ENCODE peak calls at places on chromosomes 12 and 14, in ten cellular contexts. F, O, W, Y, Z, C, H, D, P and L are unnamed samples.

GRCh38 chr14:65961004-65961403 is 525.2 kb upstream of the CCDC196 start:
- DNase-seq in F (peak; percentile 63), O (peak; percentile 39), W (peak; percentile 1), Y (no peak), Z (no peak), C (peak; percentile 68), H (no peak), D (peak; percentile 60), P (peak; percentile 25), L (no peak)

GRCh38 chr12:116384629-116385485 is 107.4 kb upstream of the MED13L start:
- DNase-seq in F (no peak), O (no peak), W (peak; percentile 67), Y (peak; percentile 65), Z (no peak), C (no peak), H (no peak), D (peak; percentile 43), P (no peak), L (no peak)

GRCh38 chr14:105280525-105280924 is 20.3 kb downstream of the BRF1 start:
- DNase-seq in F (no peak), O (no peak), W (no peak), Y (no peak), Z (no peak), C (no peak), H (no peak), D (no peak), P (no peak), L (no peak)

GRCh38 chr12:84128117-84128991 is 784.2 kb downstream of the SLC6A15 start:
- DNase-seq in F (no peak), O (no peak), W (no peak), Y (peak; percentile 36), Z (no peak), C (no peak), H (no peak), D (no peak), P (no peak), L (peak; percentile 59)

GRCh38 chr14:103657466-103657865 is 28.5 kb downstream of the KLC1 start:
- DNase-seq in F (no peak), O (no peak), W (peak; percentile 56), Y (no peak), Z (peak; percentile 56), C (no peak), H (peak; percentile 12), D (peak; percentile 81), P (no peak), L (no peak)

GRCh38 chr14:94864421-94865195 is 94.7 kb upstream of the GSC start:
- DNase-seq in F (no peak), O (no peak), W (no peak), Y (no peak), Z (no peak), C (no peak), H (no peak), D (no peak), P (no peak), L (no peak)

GRCh38 chr12:109741970-109742372 is 28.3 kb downstream of the FAM222A start:
- DNase-seq in F (no peak), O (no peak), W (no peak), Y (no peak), Z (no peak), C (no peak), H (no peak), D (no peak), P (no peak), L (peak; percentile 30)

GRCh38 chr14:72513994-72514659 is 379.8 kb downstream of the DPF3 start:
- DNase-seq in F (no peak), O (no peak), W (peak; percentile 57), Y (no peak), Z (no peak), C (peak; percentile 42), H (peak; percentile 35), D (peak; percentile 75), P (peak; percentile 23), L (no peak)

GRCh38 chr14:29442720-29443119 is 484.9 kb downstream of the PRKD1 start:
- DNase-seq in F (no peak), O (no peak), W (peak; percentile 64), Y (no peak), Z (peak; percentile 51), C (no peak), H (no peak), D (peak; percentile 65), P (no peak), L (no peak)

GRCh38 chr14:64504310-64504896 is at the start of gene ZBTB1:
- DNase-seq in F (peak; percentile 77), O (peak; percentile 76), W (peak; percentile 93), Y (peak; percentile 53), Z (peak; percentile 38), C (peak; percentile 91), H (peak; percentile 84), D (peak; percentile 90), P (peak; percentile 77), L (peak; percentile 97)

GRCh38 chr12:116009805-116010204 is 267.7 kb downstream of the MED13L start:
- DNase-seq in F (no peak), O (no peak), W (no peak), Y (no peak), Z (no peak), C (no peak), H (no peak), D (no peak), P (no peak), L (no peak)

GRCh38 chr12:66290716-66291200 is 11.5 kb upstream of the HELB start:
- DNase-seq in F (no peak), O (no peak), W (no peak), Y (no peak), Z (no peak), C (peak; percentile 62), H (no peak), D (no peak), P (no peak), L (no peak)

GRCh38 chr14:99946652-99947489 is 118.4 kb upstream of the EVL start:
- DNase-seq in F (peak; percentile 57), O (peak; percentile 45), W (no peak), Y (no peak), Z (no peak), C (peak; percentile 74), H (no peak), D (no peak), P (no peak), L (no peak)

GRCh38 chr14:53828820-53829219 is 127.8 kb downstream of the BMP4 start:
- DNase-seq in F (no peak), O (no peak), W (no peak), Y (no peak), Z (no peak), C (no peak), H (no peak), D (no peak), P (no peak), L (no peak)